ENCODE peak calls at places on chromosomes 6 and 20, in ten cellular contexts. One of them, this sample, is unnamed.

GRCh38 chr6:101761124-101761601 is 367.7 kb downstream of the GRIK2 start:
- DNase-seq in stomach: no peak
- DNase-seq in H54: no peak
- DNase-seq in GM12891: no peak
- DNase-seq in IMR-90: peak
- DNase-seq in right lobe of liver: no peak
- DNase-seq in tibial nerve: peak
- DNase-seq in A549: peak
- DNase-seq in heart left ventricle: no peak
- DNase-seq in esophagus squamous epithelium: no peak
- DNase-seq in this sample: no peak

GRCh38 chr20:33561981-33562601 is 72.2 kb downstream of the CBFA2T2 start:
- DNase-seq in stomach: peak
- DNase-seq in H54: peak
- DNase-seq in GM12891: no peak
- DNase-seq in IMR-90: peak
- DNase-seq in right lobe of liver: peak
- DNase-seq in tibial nerve: peak
- DNase-seq in A549: peak
- DNase-seq in heart left ventricle: peak
- DNase-seq in esophagus squamous epithelium: no peak
- DNase-seq in this sample: peak

GRCh38 chr20:60583741-60584140 is 625.5 kb downstream of the CDH26 start:
- DNase-seq in stomach: no peak
- DNase-seq in H54: no peak
- DNase-seq in GM12891: no peak
- DNase-seq in IMR-90: no peak
- DNase-seq in right lobe of liver: no peak
- DNase-seq in tibial nerve: no peak
- DNase-seq in A549: no peak
- DNase-seq in heart left ventricle: no peak
- DNase-seq in esophagus squamous epithelium: no peak
- DNase-seq in this sample: no peak

GRCh38 chr6:129683606-129684322 is 26.2 kb downstream of the ARHGAP18 start:
- DNase-seq in stomach: peak
- DNase-seq in H54: peak
- DNase-seq in GM12891: peak
- DNase-seq in IMR-90: peak
- DNase-seq in right lobe of liver: peak
- DNase-seq in tibial nerve: peak
- DNase-seq in A549: peak
- DNase-seq in heart left ventricle: peak
- DNase-seq in esophagus squamous epithelium: peak
- DNase-seq in this sample: peak

GRCh38 chr6:108661982-108662381 is 101.3 kb downstream of the FOXO3 start:
- DNase-seq in stomach: no peak
- DNase-seq in H54: no peak
- DNase-seq in GM12891: no peak
- DNase-seq in IMR-90: no peak
- DNase-seq in right lobe of liver: no peak
- DNase-seq in tibial nerve: no peak
- DNase-seq in A549: no peak
- DNase-seq in heart left ventricle: no peak
- DNase-seq in esophagus squamous epithelium: no peak
- DNase-seq in this sample: no peak

GRCh38 chr6:73515204-73516101 is 5.4 kb downstream of the EEF1A1 start:
- DNase-seq in stomach: peak
- DNase-seq in H54: no peak
- DNase-seq in GM12891: no peak
- DNase-seq in IMR-90: peak
- DNase-seq in right lobe of liver: no peak
- DNase-seq in tibial nerve: peak
- DNase-seq in A549: peak
- DNase-seq in heart left ventricle: peak
- DNase-seq in esophagus squamous epithelium: no peak
- DNase-seq in this sample: peak

GRCh38 chr6:52595000-52595795 is 18.3 kb upstream of the TRAM2 start:
- DNase-seq in stomach: no peak
- DNase-seq in H54: peak
- DNase-seq in GM12891: no peak
- DNase-seq in IMR-90: peak
- DNase-seq in right lobe of liver: no peak
- DNase-seq in tibial nerve: peak
- DNase-seq in A549: no peak
- DNase-seq in heart left ventricle: peak
- DNase-seq in esophagus squamous epithelium: no peak
- DNase-seq in this sample: peak

GRCh38 chr6:125099211-125100017 is 54.2 kb upstream of the TPD52L1 start:
- DNase-seq in stomach: peak
- DNase-seq in H54: peak
- DNase-seq in GM12891: no peak
- DNase-seq in IMR-90: peak
- DNase-seq in right lobe of liver: peak
- DNase-seq in tibial nerve: no peak
- DNase-seq in A549: peak
- DNase-seq in heart left ventricle: peak
- DNase-seq in esophagus squamous epithelium: no peak
- DNase-seq in this sample: peak

GRCh38 chr6:11566609-11567008 is 29.1 kb downstream of the TMEM170B start:
- DNase-seq in stomach: no peak
- DNase-seq in H54: no peak
- DNase-seq in GM12891: no peak
- DNase-seq in IMR-90: no peak
- DNase-seq in right lobe of liver: no peak
- DNase-seq in tibial nerve: no peak
- DNase-seq in A549: no peak
- DNase-seq in heart left ventricle: no peak
- DNase-seq in esophagus squamous epithelium: no peak
- DNase-seq in this sample: no peak

GRCh38 chr20:1935696-1936366 is 40.6 kb downstream of the SIRPA start:
- DNase-seq in stomach: no peak
- DNase-seq in H54: no peak
- DNase-seq in GM12891: no peak
- DNase-seq in IMR-90: no peak
- DNase-seq in right lobe of liver: peak
- DNase-seq in tibial nerve: no peak
- DNase-seq in A549: no peak
- DNase-seq in heart left ventricle: peak
- DNase-seq in esophagus squamous epithelium: no peak
- DNase-seq in this sample: peak

GRCh38 chr6:107866606-107867301 is 42.6 kb upstream of the SCML4 start:
- DNase-seq in stomach: no peak
- DNase-seq in H54: no peak
- DNase-seq in GM12891: no peak
- DNase-seq in IMR-90: peak
- DNase-seq in right lobe of liver: no peak
- DNase-seq in tibial nerve: no peak
- DNase-seq in A549: peak
- DNase-seq in heart left ventricle: no peak
- DNase-seq in esophagus squamous epithelium: no peak
- DNase-seq in this sample: no peak

GRCh38 chr6:132147530-132148011 is 196.4 kb upstream of the CCN2 start:
- DNase-seq in stomach: no peak
- DNase-seq in H54: no peak
- DNase-seq in GM12891: no peak
- DNase-seq in IMR-90: peak
- DNase-seq in right lobe of liver: no peak
- DNase-seq in tibial nerve: no peak
- DNase-seq in A549: no peak
- DNase-seq in heart left ventricle: peak
- DNase-seq in esophagus squamous epithelium: no peak
- DNase-seq in this sample: no peak

GRCh38 chr20:51164732-51165530 is 142.0 kb upstream of the KCNG1 start:
- DNase-seq in stomach: no peak
- DNase-seq in H54: no peak
- DNase-seq in GM12891: no peak
- DNase-seq in IMR-90: no peak
- DNase-seq in right lobe of liver: no peak
- DNase-seq in tibial nerve: no peak
- DNase-seq in A549: no peak
- DNase-seq in heart left ventricle: no peak
- DNase-seq in esophagus squamous epithelium: no peak
- DNase-seq in this sample: no peak

GRCh38 chr20:11457476-11457875 is 460.2 kb upstream of the BTBD3 start:
- DNase-seq in stomach: no peak
- DNase-seq in H54: no peak
- DNase-seq in GM12891: no peak
- DNase-seq in IMR-90: no peak
- DNase-seq in right lobe of liver: no peak
- DNase-seq in tibial nerve: no peak
- DNase-seq in A549: no peak
- DNase-seq in heart left ventricle: no peak
- DNase-seq in esophagus squamous epithelium: no peak
- DNase-seq in this sample: no peak

GRCh38 chr6:151317206-151317994 is 74.0 kb downstream of the ZBTB2 start:
- DNase-seq in stomach: no peak
- DNase-seq in H54: no peak
- DNase-seq in GM12891: no peak
- DNase-seq in IMR-90: peak
- DNase-seq in right lobe of liver: no peak
- DNase-seq in tibial nerve: no peak
- DNase-seq in A549: peak
- DNase-seq in heart left ventricle: no peak
- DNase-seq in esophagus squamous epithelium: no peak
- DNase-seq in this sample: no peak

GRCh38 chr6:36268478-36269248 is 1.2 kb upstream of the PNPLA1 start:
- DNase-seq in stomach: peak
- DNase-seq in H54: no peak
- DNase-seq in GM12891: no peak
- DNase-seq in IMR-90: peak
- DNase-seq in right lobe of liver: no peak
- DNase-seq in tibial nerve: no peak
- DNase-seq in A549: no peak
- DNase-seq in heart left ventricle: no peak
- DNase-seq in esophagus squamous epithelium: no peak
- DNase-seq in this sample: peak

GRCh38 chr6:170080169-170080827 is 210.6 kb downstream of the DLL1 start:
- DNase-seq in stomach: peak
- DNase-seq in H54: no peak
- DNase-seq in GM12891: no peak
- DNase-seq in IMR-90: no peak
- DNase-seq in right lobe of liver: no peak
- DNase-seq in tibial nerve: no peak
- DNase-seq in A549: no peak
- DNase-seq in heart left ventricle: no peak
- DNase-seq in esophagus squamous epithelium: no peak
- DNase-seq in this sample: peak

GRCh38 chr6:17011985-17012384 is 89.9 kb upstream of the STMND1 start:
- DNase-seq in stomach: no peak
- DNase-seq in H54: no peak
- DNase-seq in GM12891: no peak
- DNase-seq in IMR-90: no peak
- DNase-seq in right lobe of liver: no peak
- DNase-seq in tibial nerve: no peak
- DNase-seq in A549: no peak
- DNase-seq in heart left ventricle: no peak
- DNase-seq in esophagus squamous epithelium: no peak
- DNase-seq in this sample: peak

GRCh38 chr6:17015551-17016381 is 86.1 kb upstream of the STMND1 start:
- DNase-seq in stomach: no peak
- DNase-seq in H54: no peak
- DNase-seq in GM12891: no peak
- DNase-seq in IMR-90: no peak
- DNase-seq in right lobe of liver: peak
- DNase-seq in tibial nerve: no peak
- DNase-seq in A549: no peak
- DNase-seq in heart left ventricle: peak
- DNase-seq in esophagus squamous epithelium: no peak
- DNase-seq in this sample: peak

GRCh38 chr6:17013701-17014100 is 88.1 kb upstream of the STMND1 start:
- DNase-seq in stomach: no peak
- DNase-seq in H54: peak
- DNase-seq in GM12891: no peak
- DNase-seq in IMR-90: peak
- DNase-seq in right lobe of liver: no peak
- DNase-seq in tibial nerve: no peak
- DNase-seq in A549: no peak
- DNase-seq in heart left ventricle: no peak
- DNase-seq in esophagus squamous epithelium: no peak
- DNase-seq in this sample: no peak

GRCh38 chr6:17015144-17015543 is 86.7 kb upstream of the STMND1 start:
- DNase-seq in stomach: no peak
- DNase-seq in H54: peak
- DNase-seq in GM12891: peak
- DNase-seq in IMR-90: peak
- DNase-seq in right lobe of liver: no peak
- DNase-seq in tibial nerve: no peak
- DNase-seq in A549: no peak
- DNase-seq in heart left ventricle: no peak
- DNase-seq in esophagus squamous epithelium: no peak
- DNase-seq in this sample: no peak

GRCh38 chr6:17012421-17013225 is 89.2 kb upstream of the STMND1 start:
- DNase-seq in stomach: no peak
- DNase-seq in H54: no peak
- DNase-seq in GM12891: no peak
- DNase-seq in IMR-90: peak
- DNase-seq in right lobe of liver: no peak
- DNase-seq in tibial nerve: no peak
- DNase-seq in A549: no peak
- DNase-seq in heart left ventricle: no peak
- DNase-seq in esophagus squamous epithelium: no peak
- DNase-seq in this sample: no peak
- TF ChIP-seq POLR2A in stomach: no peak
- TF ChIP-seq POLR2A in H54: no peak
- TF ChIP-seq POLR2A in GM12891: no peak
- TF ChIP-seq POLR2A in IMR-90: no peak
- TF ChIP-seq POLR2A in right lobe of liver: no peak
- TF ChIP-seq POLR2A in tibial nerve: no peak
- TF ChIP-seq POLR2A in A549: no peak
- TF ChIP-seq POLR2A in heart left ventricle: no peak
- TF ChIP-seq POLR2A in esophagus squamous epithelium: no peak
- TF ChIP-seq POLR2A in this sample: no peak

GRCh38 chr6:38157905-38158304 is 338.4 kb downstream of the ZFAND3 start:
- DNase-seq in stomach: no peak
- DNase-seq in H54: no peak
- DNase-seq in GM12891: no peak
- DNase-seq in IMR-90: no peak
- DNase-seq in right lobe of liver: no peak
- DNase-seq in tibial nerve: no peak
- DNase-seq in A549: no peak
- DNase-seq in heart left ventricle: no peak
- DNase-seq in esophagus squamous epithelium: no peak
- DNase-seq in this sample: no peak
- TF ChIP-seq POLR2A in stomach: no peak
- TF ChIP-seq POLR2A in H54: no peak
- TF ChIP-seq POLR2A in GM12891: no peak
- TF ChIP-seq POLR2A in IMR-90: no peak
- TF ChIP-seq POLR2A in right lobe of liver: no peak
- TF ChIP-seq POLR2A in tibial nerve: no peak
- TF ChIP-seq POLR2A in A549: no peak
- TF ChIP-seq POLR2A in heart left ventricle: no peak
- TF ChIP-seq POLR2A in esophagus squamous epithelium: no peak
- TF ChIP-seq POLR2A in this sample: no peak

GRCh38 chr6:157323114-157323923 is at the start of gene TMEM242:
- DNase-seq in stomach: peak
- DNase-seq in H54: peak
- DNase-seq in GM12891: peak
- DNase-seq in IMR-90: peak
- DNase-seq in right lobe of liver: peak
- DNase-seq in tibial nerve: peak
- DNase-seq in A549: peak
- DNase-seq in heart left ventricle: peak
- DNase-seq in esophagus squamous epithelium: no peak
- DNase-seq in this sample: peak
- TF ChIP-seq POLR2A in stomach: no peak
- TF ChIP-seq POLR2A in H54: peak
- TF ChIP-seq POLR2A in GM12891: peak
- TF ChIP-seq POLR2A in IMR-90: peak
- TF ChIP-seq POLR2A in right lobe of liver: peak
- TF ChIP-seq POLR2A in tibial nerve: peak
- TF ChIP-seq POLR2A in A549: peak
- TF ChIP-seq POLR2A in heart left ventricle: no peak
- TF ChIP-seq POLR2A in esophagus squamous epithelium: peak
- TF ChIP-seq POLR2A in this sample: peak

GRCh38 chr20:62303327-62304226 is 780 bp downstream of the ADRM1 start:
- DNase-seq in stomach: no peak
- DNase-seq in H54: no peak
- DNase-seq in GM12891: peak
- DNase-seq in IMR-90: no peak
- DNase-seq in right lobe of liver: peak
- DNase-seq in tibial nerve: no peak
- DNase-seq in A549: peak
- DNase-seq in heart left ventricle: no peak
- DNase-seq in esophagus squamous epithelium: no peak
- DNase-seq in this sample: no peak
- TF ChIP-seq POLR2A in stomach: no peak
- TF ChIP-seq POLR2A in H54: no peak
- TF ChIP-seq POLR2A in GM12891: no peak
- TF ChIP-seq POLR2A in IMR-90: no peak
- TF ChIP-seq POLR2A in right lobe of liver: no peak
- TF ChIP-seq POLR2A in tibial nerve: no peak
- TF ChIP-seq POLR2A in A549: no peak
- TF ChIP-seq POLR2A in heart left ventricle: no peak
- TF ChIP-seq POLR2A in esophagus squamous epithelium: no peak
- TF ChIP-seq POLR2A in this sample: no peak